ENCODE peak calls at places on chromosomes 12 and 14, in five cellular contexts. One of them, this sample, is unnamed.

GRCh38 chr12:98253207-98253606 is 262.2 kb upstream of the TMPO start:
- DNase-seq in RWPE2: no peak
- DNase-seq in CD8-positive, alpha-beta T cell: no peak
- DNase-seq in A549: no peak
- DNase-seq in heart left ventricle: no peak
- DNase-seq in this sample: no peak

GRCh38 chr12:119061208-119061796 is 80.0 kb downstream of the SRRM4 start:
- DNase-seq in RWPE2: peak; percentile 17
- DNase-seq in CD8-positive, alpha-beta T cell: no peak
- DNase-seq in A549: peak; percentile 53
- DNase-seq in heart left ventricle: peak; percentile 77
- DNase-seq in this sample: no peak

GRCh38 chr12:120581998-120582397 is 796 bp upstream of the POP5 start:
- DNase-seq in RWPE2: no peak
- DNase-seq in CD8-positive, alpha-beta T cell: no peak
- DNase-seq in A549: no peak
- DNase-seq in heart left ventricle: no peak
- DNase-seq in this sample: no peak

GRCh38 chr12:50828121-50828520 is 14.6 kb upstream of the TMPRSS12 start:
- DNase-seq in RWPE2: no peak
- DNase-seq in CD8-positive, alpha-beta T cell: no peak
- DNase-seq in A549: no peak
- DNase-seq in heart left ventricle: no peak
- DNase-seq in this sample: no peak

GRCh38 chr12:18482601-18483120 is 221.3 kb downstream of the PIK3C2G start:
- DNase-seq in RWPE2: no peak
- DNase-seq in CD8-positive, alpha-beta T cell: no peak
- DNase-seq in A549: no peak
- DNase-seq in heart left ventricle: no peak
- DNase-seq in this sample: no peak

GRCh38 chr12:25480145-25480544 is 72.9 kb downstream of the LMNTD1 start:
- DNase-seq in RWPE2: no peak
- DNase-seq in CD8-positive, alpha-beta T cell: no peak
- DNase-seq in A549: no peak
- DNase-seq in heart left ventricle: no peak
- DNase-seq in this sample: no peak

GRCh38 chr12:46404225-46404631 is 31.7 kb upstream of the SLC38A2 start:
- DNase-seq in RWPE2: no peak
- DNase-seq in CD8-positive, alpha-beta T cell: no peak
- DNase-seq in A549: no peak
- DNase-seq in heart left ventricle: no peak
- DNase-seq in this sample: no peak

GRCh38 chr12:91326043-91327027 is 143.7 kb upstream of the DCN start:
- DNase-seq in RWPE2: no peak
- DNase-seq in CD8-positive, alpha-beta T cell: peak; percentile 21
- DNase-seq in A549: peak; percentile 33
- DNase-seq in heart left ventricle: no peak
- DNase-seq in this sample: no peak

GRCh38 chr14:91714805-91715204 is 17.1 kb downstream of the CATSPERB start:
- DNase-seq in RWPE2: no peak
- DNase-seq in CD8-positive, alpha-beta T cell: peak; percentile 69
- DNase-seq in A549: no peak
- DNase-seq in heart left ventricle: no peak
- DNase-seq in this sample: no peak

GRCh38 chr14:30330452-30330851 is 228.5 kb upstream of the G2E3 start:
- DNase-seq in RWPE2: no peak
- DNase-seq in CD8-positive, alpha-beta T cell: no peak
- DNase-seq in A549: no peak
- DNase-seq in heart left ventricle: no peak
- DNase-seq in this sample: no peak
- TF ChIP-seq CTCF in RWPE2: peak; percentile 68
- TF ChIP-seq CTCF in CD8-positive, alpha-beta T cell: no peak
- TF ChIP-seq CTCF in A549: no peak
- TF ChIP-seq CTCF in heart left ventricle: no peak
- TF ChIP-seq CTCF in this sample: peak; percentile 41

DNA sequence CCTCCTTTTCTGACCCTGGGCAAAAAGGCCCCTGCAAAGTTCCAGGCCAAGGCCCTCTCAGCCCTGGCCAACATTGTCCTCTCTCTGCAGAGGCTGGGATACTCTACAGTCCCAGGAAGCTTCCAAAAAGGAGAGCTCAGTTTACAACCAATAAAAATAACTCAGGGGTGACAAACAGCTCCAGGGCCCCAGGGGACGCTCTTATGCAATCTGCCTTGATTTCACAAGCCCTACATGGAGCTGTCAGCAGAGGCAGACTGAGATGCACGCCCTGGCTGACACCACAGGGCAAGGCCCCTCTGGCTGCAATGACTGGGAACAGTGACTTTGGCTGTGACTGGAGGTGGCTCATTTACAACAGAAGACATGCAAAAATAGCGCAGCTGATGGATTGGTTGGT is 129.0 kb upstream of the MED13L start:
- DNase-seq in RWPE2: no peak
- DNase-seq in CD8-positive, alpha-beta T cell: no peak
- DNase-seq in A549: peak; percentile 95
- DNase-seq in heart left ventricle: peak; percentile 96
- DNase-seq in this sample: peak; percentile 90
- TF ChIP-seq CTCF in RWPE2: no peak
- TF ChIP-seq CTCF in CD8-positive, alpha-beta T cell: no peak
- TF ChIP-seq CTCF in A549: no peak
- TF ChIP-seq CTCF in heart left ventricle: no peak
- TF ChIP-seq CTCF in this sample: no peak

GRCh38 chr14:33686856-33687255 is 264.0 kb downstream of the EGLN3 start:
- DNase-seq in RWPE2: no peak
- DNase-seq in CD8-positive, alpha-beta T cell: no peak
- DNase-seq in A549: no peak
- DNase-seq in heart left ventricle: no peak
- DNase-seq in this sample: no peak
- TF ChIP-seq CTCF in RWPE2: no peak
- TF ChIP-seq CTCF in CD8-positive, alpha-beta T cell: no peak
- TF ChIP-seq CTCF in A549: no peak
- TF ChIP-seq CTCF in heart left ventricle: no peak
- TF ChIP-seq CTCF in this sample: no peak

GRCh38 chr12:108691154-108691994 is 39.9 kb downstream of the CORO1C start:
- DNase-seq in RWPE2: peak; percentile 99
- DNase-seq in CD8-positive, alpha-beta T cell: peak; percentile 71
- DNase-seq in A549: peak; percentile 99
- DNase-seq in heart left ventricle: peak; percentile 98
- DNase-seq in this sample: peak; percentile 97
- TF ChIP-seq CTCF in RWPE2: peak; percentile 28
- TF ChIP-seq CTCF in CD8-positive, alpha-beta T cell: no peak
- TF ChIP-seq CTCF in A549: no peak
- TF ChIP-seq CTCF in heart left ventricle: peak; percentile 7
- TF ChIP-seq CTCF in this sample: peak; percentile 39

DNA sequence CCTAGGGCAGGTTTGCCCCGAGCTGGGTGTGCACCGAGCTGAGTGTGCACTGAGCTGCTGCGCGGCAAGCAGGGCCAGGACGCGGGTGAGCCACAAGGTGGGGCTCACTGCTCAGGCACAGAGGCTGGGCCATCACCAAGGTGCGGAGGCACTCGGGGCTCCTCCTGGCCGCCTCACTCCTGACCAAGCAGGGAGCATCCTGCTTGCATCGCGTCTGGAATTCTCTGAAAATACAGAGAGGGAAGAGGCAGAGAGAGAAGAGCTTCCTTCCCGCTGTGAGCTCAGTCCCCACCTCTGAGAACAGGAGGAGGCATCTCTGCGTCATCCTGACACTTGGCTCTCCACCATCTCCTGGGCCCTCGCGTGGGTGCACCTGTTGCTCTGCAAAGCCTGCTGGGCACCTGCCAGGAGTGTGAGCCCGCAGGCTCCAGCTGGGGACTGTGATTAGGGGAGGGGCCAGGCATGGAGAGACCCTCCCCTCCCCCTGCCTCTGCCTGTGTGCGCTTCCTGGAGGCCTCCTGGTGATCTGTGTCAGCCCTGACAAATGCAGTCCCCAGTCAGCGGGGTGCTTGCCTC is 116.3 kb downstream of the GLT1D1 start:
- DNase-seq in RWPE2: no peak
- DNase-seq in CD8-positive, alpha-beta T cell: no peak
- DNase-seq in A549: peak; percentile 47
- DNase-seq in heart left ventricle: no peak
- DNase-seq in this sample: no peak
- TF ChIP-seq CTCF in RWPE2: peak; percentile 29
- TF ChIP-seq CTCF in CD8-positive, alpha-beta T cell: no peak
- TF ChIP-seq CTCF in A549: peak; percentile 21
- TF ChIP-seq CTCF in heart left ventricle: peak; percentile 13
- TF ChIP-seq CTCF in this sample: peak; percentile 15

DNA sequence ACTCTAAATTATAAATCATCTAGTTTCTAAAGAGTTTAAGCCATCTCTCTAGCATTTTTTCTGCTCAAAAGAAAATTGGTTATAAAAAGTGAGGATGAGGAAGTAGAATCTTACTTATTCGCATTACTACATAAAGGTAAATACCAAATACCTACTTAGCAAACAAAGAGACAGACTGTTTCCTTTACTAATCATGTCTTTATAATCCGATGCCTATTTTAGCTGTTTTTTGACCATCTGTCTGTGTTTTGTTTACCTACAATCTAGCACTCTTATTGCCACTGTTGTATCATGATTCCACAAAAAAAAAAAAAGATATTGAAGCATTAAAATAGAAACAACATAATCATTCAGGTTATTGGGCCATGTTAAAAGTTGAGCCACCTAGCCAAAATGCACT is 396.2 kb downstream of the PAWR start:
- DNase-seq in RWPE2: no peak
- DNase-seq in CD8-positive, alpha-beta T cell: no peak
- DNase-seq in A549: peak; percentile 31
- DNase-seq in heart left ventricle: no peak
- DNase-seq in this sample: no peak
- TF ChIP-seq CTCF in RWPE2: no peak
- TF ChIP-seq CTCF in CD8-positive, alpha-beta T cell: no peak
- TF ChIP-seq CTCF in A549: no peak
- TF ChIP-seq CTCF in heart left ventricle: no peak
- TF ChIP-seq CTCF in this sample: no peak